ENCODE peak calls at places on chromosomes 2 and 18, in ten cellular contexts. W is hypothalamus; M is glomerular endothelial cell; K is NCI-H774; P is DMS153; V is HS-5; L is AG04450; R is stimulated activated CD8-positive, alpha-beta memory T cell treated with anti-CD3 and anti-CD28 coated beads, Interleukin-2, amount 100 ng/mL, for 48 hours; S is NCI-H1417; Q is CD4-positive, alpha-beta T cell. J is an unnamed sample.

GRCh38 chr2:108325756-108326155 is 37.1 kb downstream of the SULT1C2 start:
- DNase-seq in M (no peak), K (no peak), W (no peak), L (no peak), P (no peak), S (no peak), V (no peak), Q (no peak), R (no peak), J (no peak)

GRCh38 chr2:101341421-101341820 is 32.9 kb upstream of the RNF149 start:
- DNase-seq in Q (peak), M (no peak), L (no peak), R (no peak), K (no peak), P (peak), V (no peak), W (no peak), S (no peak), J (no peak)

GRCh38 chr2:175030380-175031271 is 25.4 kb upstream of the CHN1 start:
- DNase-seq in K (no peak), Q (no peak), W (no peak), V (peak), R (peak), S (peak), L (peak), P (no peak), M (no peak), J (peak)

GRCh38 chr18:46341989-46342525 is 237.9 kb downstream of the HAUS1 start:
- DNase-seq in R (no peak), S (no peak), K (no peak), L (no peak), V (no peak), Q (no peak), W (no peak), M (no peak), P (no peak), J (no peak)

GRCh38 chr2:38496927-38497669 is 105.6 kb downstream of the HNRNPLL start:
- DNase-seq in V (no peak), W (peak), R (no peak), L (no peak), K (no peak), M (no peak), S (peak), P (no peak), Q (no peak), J (no peak)

GRCh38 chr2:182980115-182980514 is 58.1 kb downstream of the NCKAP1 start:
- DNase-seq in R (no peak), W (no peak), M (no peak), K (peak), Q (no peak), S (peak), V (peak), P (peak), L (no peak), J (peak)

GRCh38 chr2:201806442-201806841 is at the start of gene CDK15:
- DNase-seq in Q (no peak), S (peak), K (no peak), R (no peak), M (no peak), L (no peak), W (no peak), V (no peak), P (no peak), J (no peak)

GRCh38 chr2:239725551-239725890 is 299.6 kb downstream of the NDUFA10 start:
- DNase-seq in W (no peak), P (no peak), R (no peak), S (no peak), M (no peak), Q (no peak), K (no peak), L (no peak), V (no peak), J (no peak)

GRCh38 chr2:234137400-234138014 is 87.0 kb downstream of the SPP2 start:
- DNase-seq in R (no peak), S (peak), M (no peak), P (peak), K (no peak), Q (no peak), L (no peak), V (peak), W (no peak), J (no peak)

GRCh38 chr2:164785447-164785846 is 56.2 kb downstream of the COBLL1 start:
- DNase-seq in W (no peak), V (no peak), L (no peak), S (no peak), P (no peak), R (no peak), M (no peak), Q (no peak), K (no peak), J (no peak)

GRCh38 chr2:82748653-82749052 is 1710.4 kb downstream of the SUCLG1 start:
- DNase-seq in K (no peak), W (no peak), P (no peak), V (no peak), L (no peak), Q (no peak), S (no peak), R (no peak), M (no peak), J (no peak)

GRCh38 chr2:46053502-46054094 is 243.6 kb upstream of the EPAS1 start:
- DNase-seq in L (no peak), R (no peak), K (no peak), M (no peak), P (no peak), S (no peak), V (no peak), W (no peak), Q (no peak), J (no peak)

GRCh38 chr2:71417300-71418202 is 35.8 kb upstream of the DYSF start:
- DNase-seq in Q (no peak), M (no peak), S (peak), P (no peak), K (no peak), W (no peak), V (no peak), L (no peak), R (no peak), J (no peak)

GRCh38 chr2:226733189-226733858 is 66.3 kb downstream of the IRS1 start:
- DNase-seq in R (no peak), M (no peak), Q (no peak), V (no peak), W (no peak), S (no peak), P (no peak), K (no peak), L (no peak), J (no peak)

J was measured in NCI-H1092 treated with DMSO at 0.1 percent for 48 hours.